ENCODE peak calls at places on chromosomes 5 and 9, in nine cellular contexts. A is uterus, E is right atrium auricular region, X is lower lobe of right lung, C is cardiac muscle cell, G is neural progenitor cell, Z is HCT116, D is fibroblast of lung, S is H1. I is an unnamed sample.

GRCh38 chr5:110054240-110054639 is 364.5 kb downstream of the MAN2A1 start:
- DNase-seq in C (peak; percentile 68), G (peak; percentile 20), Z (peak; percentile 1), E (no peak), X (no peak), D (peak; percentile 84), S (no peak), A (no peak), I (no peak)

GRCh38 chr9:122897969-122898368 is 7.2 kb downstream of the RC3H2 start:
- DNase-seq in D (no peak), X (no peak), Z (no peak), C (no peak), S (no peak), E (no peak), A (no peak), G (no peak), I (no peak)

GRCh38 chr5:67581203-67581602 is 384.6 kb upstream of the CD180 start:
- DNase-seq in E (no peak), C (no peak), A (no peak), X (no peak), Z (no peak), S (no peak), G (no peak), D (peak; percentile 51), I (no peak)

GRCh38 chr5:53479656-53480473 is 564 bp upstream of the FST start:
- DNase-seq in S (no peak), E (no peak), G (peak; percentile 82), X (peak; percentile 51), Z (no peak), A (peak; percentile 56), D (peak; percentile 59), C (peak; percentile 66), I (peak; percentile 57)

GRCh38 chr5:1746371-1747078 is 53.1 kb downstream of the MRPL36 start:
- DNase-seq in E (no peak), C (no peak), S (no peak), Z (no peak), G (no peak), X (peak; percentile 43), A (peak; percentile 8), D (no peak), I (no peak)

GRCh38 chr5:72612810-72613209 is 105.6 kb upstream of the ZNF366 start:
- DNase-seq in C (no peak), X (no peak), G (no peak), D (no peak), A (no peak), Z (no peak), E (no peak), S (no peak), I (no peak)

GRCh38 chr9:78234810-78235209 is 1.1 kb upstream of the CEP78 start:
- DNase-seq in D (no peak), X (no peak), Z (no peak), A (no peak), C (no peak), G (peak; percentile 2), S (no peak), E (no peak), I (peak; percentile 44)

GRCh38 chr9:903886-904285 is 62.4 kb downstream of the DMRT1 start:
- DNase-seq in S (no peak), Z (no peak), G (no peak), D (no peak), E (no peak), C (no peak), X (no peak), A (no peak), I (no peak)

GRCh38 chr5:54663876-54664275 is 146.3 kb downstream of the SNX18 start:
- DNase-seq in C (no peak), E (peak; percentile 72), G (no peak), A (peak; percentile 46), Z (no peak), S (no peak), D (peak; percentile 96), X (no peak), I (no peak)

GRCh38 chr5:15794117-15794985 is 294.4 kb downstream of the FBXL7 start:
- DNase-seq in E (no peak), D (peak; percentile 55), S (no peak), X (no peak), G (no peak), A (no peak), Z (no peak), C (no peak), I (no peak)

GRCh38 chr9:124392254-124392653 is 23.0 kb downstream of the PSMB7 start:
- DNase-seq in C (no peak), A (no peak), D (no peak), S (no peak), G (no peak), E (no peak), X (peak; percentile 66), Z (no peak), I (peak; percentile 6)

GRCh38 chr5:139772927-139773690 is 22.5 kb upstream of the PSD2 start:
- DNase-seq in X (no peak), A (no peak), E (no peak), Z (no peak), S (no peak), G (no peak), D (no peak), C (no peak), I (no peak)

GRCh38 chr5:176436641-176437040 is 11.5 kb upstream of the FAF2 start:
- DNase-seq in A (no peak), D (peak; percentile 71), Z (no peak), E (no peak), S (no peak), X (no peak), C (no peak), G (no peak), I (peak; percentile 32)

GRCh38 chr5:14712666-14713065 is 48.1 kb downstream of the OTULIN start:
- DNase-seq in A (no peak), Z (no peak), C (no peak), X (no peak), E (peak; percentile 52), S (no peak), D (no peak), G (no peak), I (no peak)

GRCh38 chr5:40584054-40584453 is 95.7 kb upstream of the PTGER4 start:
- DNase-seq in D (no peak), A (no peak), Z (no peak), C (no peak), G (no peak), X (no peak), E (no peak), S (no peak), I (no peak)

GRCh38 chr5:144370273-144370672 is 199.6 kb downstream of the KCTD16 start:
- DNase-seq in Z (no peak), S (no peak), X (no peak), D (no peak), G (no peak), E (no peak), A (no peak), C (no peak), I (no peak)

DNA sequence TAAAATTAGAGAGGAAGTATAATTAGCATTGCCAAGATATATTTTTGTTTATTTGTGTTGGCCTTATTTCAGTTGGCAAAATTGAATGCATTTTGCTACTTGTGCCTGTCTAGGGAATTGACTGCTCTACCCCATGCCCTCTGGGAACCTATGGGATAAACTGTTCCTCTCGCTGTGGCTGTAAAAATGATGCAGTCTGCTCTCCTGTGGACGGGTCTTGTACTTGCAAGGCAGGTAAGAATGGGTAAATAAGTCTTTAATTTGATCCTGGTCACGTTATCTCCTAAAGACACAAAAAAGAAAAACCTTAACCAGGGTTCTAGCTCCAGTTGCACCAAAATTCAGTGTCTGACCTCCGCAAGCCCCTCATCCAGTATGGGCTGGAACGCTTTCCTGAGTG is 98.4 kb upstream of the PRRC1 start:
- DNase-seq in C (no peak), A (no peak), Z (no peak), D (no peak), X (no peak), S (no peak), E (no peak), G (no peak), I (no peak)
- H3K4me3 ChIP-seq in C (no peak overlapping the region), A (no peak overlapping the region), Z (no peak overlapping the region), D (no peak overlapping the region), X (no peak overlapping the region), S (no peak overlapping the region), E (no peak overlapping the region), G (no peak overlapping the region), I (no peak overlapping the region)

GRCh38 chr5:179609834-179610108 is 13.7 kb downstream of the HNRNPH1 start:
- DNase-seq in X (no peak), C (no peak), S (no peak), D (no peak), G (no peak), E (no peak), A (no peak), Z (no peak), I (no peak)
- H3K27ac ChIP-seq in X (no peak overlapping the region), C (peak overlapping the region; percentile 80), S (no peak overlapping the region), D (no peak overlapping the region), G (peak overlapping the region; percentile 78), E (no peak overlapping the region), A (no peak overlapping the region), Z (no peak overlapping the region), I (no peak overlapping the region)

GRCh38 chr9:110140276-110140675 is 67.7 kb downstream of the C9orf152 start:
- DNase-seq in C (no peak), E (no peak), S (no peak), Z (no peak), A (no peak), G (no peak), D (no peak), X (no peak), I (no peak)

GRCh38 chr9:110142868-110143866 is 64.8 kb downstream of the C9orf152 start:
- DNase-seq in Z (no peak), A (no peak), C (peak; percentile 30), S (no peak), X (no peak), G (peak; percentile 42), E (no peak), D (no peak), I (no peak)

GRCh38 chr9:110143969-110144545 is 63.9 kb downstream of the C9orf152 start:
- DNase-seq in Z (no peak), D (no peak), C (peak; percentile 27), S (no peak), X (no peak), E (no peak), G (no peak), A (no peak), I (no peak)

GRCh38 chr9:110141118-110141797 is 66.7 kb downstream of the C9orf152 start:
- DNase-seq in S (no peak), E (peak; percentile 70), D (peak; percentile 90), Z (no peak), A (peak; percentile 69), X (no peak), C (no peak), G (no peak), I (no peak)

DNA sequence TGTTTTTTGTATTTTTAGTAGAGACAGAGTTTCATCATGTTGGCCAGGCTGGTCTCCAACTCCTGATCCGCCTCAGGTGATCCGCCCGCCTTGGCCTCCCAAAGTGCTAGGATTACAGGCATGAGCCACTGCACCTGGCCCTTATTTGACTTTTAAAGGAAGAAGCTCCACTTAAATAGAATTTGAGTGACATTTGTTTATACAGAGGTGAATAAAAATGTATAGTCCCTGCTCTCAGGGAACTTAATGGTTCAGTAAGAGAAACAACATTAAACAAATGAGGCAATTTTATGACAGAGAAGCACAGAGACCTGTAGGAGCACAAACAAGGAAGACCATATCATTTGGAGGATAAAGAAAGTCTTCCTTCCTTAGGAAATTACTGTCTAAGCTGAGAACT is 65.7 kb downstream of the C9orf152 start:
- DNase-seq in E (no peak), A (no peak), S (no peak), C (no peak), D (no peak), X (no peak), G (no peak), Z (no peak), I (no peak)
- H3K4me1 ChIP-seq in E (no peaks in the 10 kb centered on the region), A (peaks cover 13% of the 10 kb centered on the region), S (no peaks in the 10 kb centered on the region), C (peaks cover 26% of the 10 kb centered on the region), D (peaks cover 19% of the 10 kb centered on the region), X (peaks cover 68% of the 10 kb centered on the region), G (no peaks in the 10 kb centered on the region), Z (no peaks in the 10 kb centered on the region), I (peaks cover 23% of the 10 kb centered on the region)

GRCh38 chr9:111957856-111958631 is 61.4 kb downstream of the UGCG start:
- DNase-seq in A (peak; percentile 25), D (peak; percentile 95), Z (no peak), C (no peak), S (no peak), E (peak; percentile 65), X (no peak), G (no peak), I (peak; percentile 64)
- H3K4me3 ChIP-seq in A (no peak overlapping the region), D (peak overlapping the region; percentile 58), Z (no peak overlapping the region), C (no peak overlapping the region), S (no peak overlapping the region), E (no peak overlapping the region), X (peak overlapping the region; percentile 4), G (no peak overlapping the region), I (peak overlapping the region; percentile 17)